ENCODE peak calls at places on chromosomes 11 and 22, in nine cellular contexts. K is stimulated activated CD4-positive, alpha-beta T cell treated with anti-CD3 and anti-CD28 coated beads, Interleukin-2, amount 100 ng/mL, for 48 hours; B is stimulated activated CD8-positive, alpha-beta memory T cell treated with anti-CD3 and anti-CD28 coated beads, Interleukin-4, amount 100 ng/mL, for 1 hour; Q is HAP-1; V is adipocyte; O is stimulated activated naive B cell treated with anti-CD40 and anti-IgM and Interleukin-4, amounts not matched to agents 10 μg/mL and 1 μg/mL and 100 μg/mL, for 72 hours; T is C1 segment of cervical spinal cord; X is fibroblast of the conjunctiva; S is T-helper 2 cell. U is an unnamed sample.
A peak's percentile ranks its signal among the peaks of the same experiment; 100 is the strongest.

GRCh38 chr11:92657226-92657625 is 312.2 kb upstream of the MTNR1B start:
- DNase-seq in K (no peak), B (no peak), Q (no peak), V (no peak), O (no peak), T (no peak), X (no peak), S (no peak), U (no peak)

GRCh38 chr11:28911829-28912228 is 803.6 kb downstream of the METTL15 start:
- DNase-seq in K (no peak), B (no peak), Q (no peak), V (no peak), O (no peak), T (no peak), X (no peak), S (no peak), U (no peak)

GRCh38 chr22:26124991-26125725 is 44.1 kb upstream of the SEZ6L start:
- DNase-seq in K (no peak), B (no peak), Q (no peak), V (no peak), O (no peak), T (no peak), X (no peak), S (no peak), U (no peak)

GRCh38 chr11:6323291-6323905 is 3.1 kb upstream of the CAVIN3 start:
- DNase-seq in K (no peak), B (no peak), Q (no peak), V (no peak), O (no peak), T (no peak), X (no peak), S (no peak), U (no peak)

GRCh38 chr22:50486561-50487289 is at the start of gene MIOX:
- DNase-seq in K (no peak), B (no peak), Q (no peak), V (no peak), O (no peak), T (no peak), X (no peak), S (no peak), U (no peak)

GRCh38 chr22:45310331-45311032 is 748 bp downstream of the FAM118A start:
- DNase-seq in K (no peak), B (no peak), Q (peak; percentile 26), V (peak; percentile 33), O (no peak), T (no peak), X (no peak), S (no peak), U (no peak)

GRCh38 chr22:46386312-46386711 is 50.8 kb downstream of the TRMU start:
- DNase-seq in K (no peak), B (no peak), Q (no peak), V (no peak), O (no peak), T (no peak), X (no peak), S (no peak), U (no peak)

GRCh38 chr11:77093056-77093891 is 9.4 kb upstream of the OMP start:
- DNase-seq in K (no peak), B (no peak), Q (no peak), V (no peak), O (no peak), T (no peak), X (no peak), S (no peak), U (no peak)

GRCh38 chr11:46072172-46072964 is 48.9 kb downstream of the PHF21A start:
- DNase-seq in K (no peak), B (no peak), Q (no peak), V (no peak), O (no peak), T (peak; percentile 18), X (no peak), S (no peak), U (peak; percentile 42)

GRCh38 chr22:31489632-31490495 is at the start of gene EIF4ENIF1:
- DNase-seq in K (peak; percentile 69), B (peak; percentile 62), Q (peak; percentile 92), V (peak; percentile 92), O (peak; percentile 74), T (peak; percentile 83), X (peak; percentile 68), S (peak; percentile 79), U (peak; percentile 87)

GRCh38 chr22:42699281-42699681 is 21.4 kb downstream of the A4GALT start:
- DNase-seq in K (no peak), B (no peak), Q (no peak), V (no peak), O (no peak), T (no peak), X (no peak), S (no peak), U (no peak)

GRCh38 chr11:64007629-64008282 is 21.5 kb downstream of the OTUB1 start:
- DNase-seq in K (no peak), B (no peak), Q (peak; percentile 40), V (peak; percentile 16), O (no peak), T (peak; percentile 31), X (no peak), S (no peak), U (peak; percentile 64)

GRCh38 chr11:8096575-8096974 is 15.6 kb downstream of the TUB start:
- DNase-seq in K (no peak), B (no peak), Q (no peak), V (no peak), O (no peak), T (no peak), X (no peak), S (no peak), U (no peak)

GRCh38 chr22:32499666-32500065 is 25.1 kb downstream of the FBXO7 start:
- DNase-seq in K (no peak), B (no peak), Q (no peak), V (peak; percentile 58), O (no peak), T (no peak), X (no peak), S (no peak), U (no peak)

GRCh38 chr11:88632163-88632562 is 294.6 kb upstream of the CTSC start:
- DNase-seq in K (no peak), B (no peak), Q (no peak), V (no peak), O (no peak), T (no peak), X (no peak), S (no peak), U (no peak)

GRCh38 chr11:102279641-102280170 is 37.6 kb upstream of the BIRC3 start:
- DNase-seq in K (no peak), B (no peak), Q (peak; percentile 50), V (peak; percentile 74), O (no peak), T (no peak), X (peak; percentile 67), S (no peak), U (peak; percentile 28)

GRCh38 chr11:69394234-69394891 is 87.1 kb upstream of the LINC01488 start:
- DNase-seq in K (no peak), B (no peak), Q (no peak), V (no peak), O (no peak), T (no peak), X (no peak), S (no peak), U (no peak)

GRCh38 chr11:23473782-23474181 is 613.5 kb upstream of the CCDC179 start:
- DNase-seq in K (no peak), B (no peak), Q (no peak), V (peak; percentile 67), O (no peak), T (no peak), X (peak; percentile 1), S (no peak), U (no peak)

GRCh38 chr11:17760102-17761029 is 25.8 kb downstream of the KCNC1 start:
- DNase-seq in K (no peak), B (no peak), Q (peak; percentile 71), V (peak; percentile 40), O (no peak), T (peak; percentile 77), X (peak; percentile 17), S (no peak), U (peak; percentile 41)

GRCh38 chr11:100396281-100396680 is 290.8 kb upstream of the ARHGAP42 start:
- DNase-seq in K (no peak), B (no peak), Q (no peak), V (no peak), O (no peak), T (no peak), X (no peak), S (no peak), U (peak; percentile 6)

GRCh38 chr11:86395061-86395551 is 20.4 kb downstream of the CCDC81 start:
- DNase-seq in K (no peak), B (no peak), Q (peak; percentile 69), V (peak; percentile 45), O (no peak), T (no peak), X (no peak), S (no peak), U (peak; percentile 65)

GRCh38 chr11:704799-705645 is 1.0 kb upstream of the EPS8L2 start:
- DNase-seq in K (no peak), B (no peak), Q (no peak), V (no peak), O (no peak), T (no peak), X (no peak), S (no peak), U (no peak)

GRCh38 chr22:30453731-30454510 is 17.9 kb downstream of the SEC14L3 start:
- DNase-seq in K (no peak), B (no peak), Q (peak; percentile 45), V (peak; percentile 36), O (no peak), T (no peak), X (no peak), S (no peak), U (peak; percentile 12)

GRCh38 chr11:106625566-106625965 is 392.7 kb downstream of the GUCY1A2 start:
- DNase-seq in K (no peak), B (no peak), Q (no peak), V (no peak), O (no peak), T (no peak), X (no peak), S (no peak), U (no peak)

GRCh38 chr11:74936087-74936486 is 12.8 kb downstream of the XRRA1 start:
- DNase-seq in K (no peak), B (no peak), Q (no peak), V (no peak), O (no peak), T (no peak), X (no peak), S (no peak), U (no peak)

GRCh38 chr22:50114221-50114981 is 24.6 kb downstream of the MOV10L1 start:
- DNase-seq in K (no peak), B (no peak), Q (no peak), V (peak; percentile 88), O (no peak), T (no peak), X (peak; percentile 35), S (no peak), U (peak; percentile 87)

GRCh38 chr11:119470316-119471266 is 47.6 kb upstream of the THY1 start:
- DNase-seq in K (no peak), B (no peak), Q (no peak), V (peak; percentile 87), O (no peak), T (no peak), X (peak; percentile 96), S (no peak), U (peak; percentile 46)